ENCODE peak calls at places on chromosomes 11 and 22, in six cellular contexts. X is K562, V is colonic mucosa, O is pancreas, S is IMR-90, J is transverse colon. F is an unnamed sample.

GRCh38 chr11:76598426-76598839 is 72.1 kb downstream of the LRRC32 start:
- DNase-seq in X (peak), V (no peak), O (no peak), S (peak), J (no peak), F (peak)

GRCh38 chr22:20514658-20515406 is 7.4 kb downstream of the MED15 start:
- DNase-seq in X (no peak), V (no peak), O (no peak), S (peak), J (no peak), F (peak)

GRCh38 chr11:59776210-59777066 is 21.3 kb downstream of the STX3 start:
- DNase-seq in X (peak), V (peak), O (no peak), S (peak), J (no peak), F (peak)

GRCh38 chr11:134512061-134512460 is 100.0 kb upstream of the B3GAT1 start:
- DNase-seq in X (no peak), V (no peak), O (no peak), S (no peak), J (no peak), F (no peak)

GRCh38 chr11:35933572-35933925 is 10.3 kb upstream of the LDLRAD3 start:
- DNase-seq in X (no peak), V (no peak), O (no peak), S (no peak), J (no peak), F (no peak)

GRCh38 chr11:34263462-34264186 is 94.2 kb downstream of the ABTB2 start:
- DNase-seq in X (no peak), V (peak), O (peak), S (peak), J (peak), F (peak)

GRCh38 chr11:24872912-24873311 is 376.1 kb downstream of the LUZP2 start:
- DNase-seq in X (no peak), V (no peak), O (no peak), S (no peak), J (no peak), F (no peak)

GRCh38 chr11:38503876-38504275 is 1905.8 kb upstream of the RAG2 start:
- DNase-seq in X (no peak), V (no peak), O (no peak), S (no peak), J (no peak), F (no peak)

GRCh38 chr11:131413217-131413616 is 42.8 kb downstream of the NTM start:
- DNase-seq in X (no peak), V (no peak), O (no peak), S (no peak), J (no peak), F (no peak)

GRCh38 chr22:34973926-34974325 is 92.0 kb upstream of the ISX start:
- DNase-seq in X (no peak), V (no peak), O (no peak), S (no peak), J (no peak), F (peak)

GRCh38 chr11:26297179-26297970 is 34.6 kb upstream of the ANO3 start:
- DNase-seq in X (peak), V (no peak), O (no peak), S (peak), J (no peak), F (peak)

GRCh38 chr22:43510226-43511070 is 98.6 kb downstream of the MPPED1 start:
- DNase-seq in X (no peak), V (no peak), O (no peak), S (no peak), J (no peak), F (no peak)

GRCh38 chr11:45181595-45182550 is 35.4 kb downstream of the PRDM11 start:
- DNase-seq in X (no peak), V (no peak), O (no peak), S (no peak), J (no peak), F (no peak)

GRCh38 chr11:117197006-117197405 is 2.2 kb upstream of the TAGLN start:
- DNase-seq in X (no peak), V (no peak), O (no peak), S (no peak), J (no peak), F (no peak)

GRCh38 chr11:15942936-15943335 is 413.4 kb downstream of the SOX6 start:
- DNase-seq in X (no peak), V (no peak), O (no peak), S (no peak), J (no peak), F (no peak)

GRCh38 chr11:15940462-15941205 is 415.7 kb downstream of the SOX6 start:
- DNase-seq in X (no peak), V (no peak), O (no peak), S (no peak), J (no peak), F (no peak)

GRCh38 chr11:15938983-15939382 is 417.4 kb downstream of the SOX6 start:
- DNase-seq in X (no peak), V (no peak), O (no peak), S (no peak), J (no peak), F (no peak)

GRCh38 chr11:15942126-15942525 is 414.2 kb downstream of the SOX6 start:
- DNase-seq in X (no peak), V (no peak), O (no peak), S (no peak), J (no peak), F (no peak)

GRCh38 chr11:15941206-15941770 is 415.1 kb downstream of the SOX6 start:
- DNase-seq in X (peak), V (no peak), O (peak), S (no peak), J (no peak), F (peak)
- H3K27ac ChIP-seq in X (no peak), V (no peak), O (no peak), S (no peak), J (no peak), F (no peak)

GRCh38 chr11:11252403-11252802 is 100.6 kb downstream of the CSNK2A3 start:
- DNase-seq in X (no peak), V (no peak), O (no peak), S (no peak), J (no peak), F (no peak)
- H3K27ac ChIP-seq in X (no peak), V (no peak), O (no peak), S (no peak), J (no peak), F (no peak)

DNA sequence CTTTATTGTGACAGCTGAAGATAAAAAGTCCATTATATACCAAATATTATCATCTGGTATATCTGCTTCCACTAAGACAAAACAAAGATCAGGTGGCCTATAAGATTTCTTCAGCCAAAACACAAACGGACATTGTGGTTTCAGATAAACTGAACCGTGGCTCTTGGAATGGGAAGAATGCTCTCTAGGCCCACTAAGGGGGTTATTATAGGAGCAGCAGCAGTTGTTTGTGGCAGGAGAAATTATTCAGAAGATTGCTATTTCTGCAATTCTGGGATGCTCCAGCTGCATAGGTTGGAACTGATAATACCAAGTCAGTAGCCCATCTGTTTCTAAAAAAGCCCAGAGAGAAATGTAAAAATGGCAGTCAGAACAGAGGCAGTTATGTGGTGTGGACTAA is 145.3 kb downstream of the NCAM1 start:
- DNase-seq in X (no peak), V (no peak), O (no peak), S (peak), J (no peak), F (peak)
- H3K27ac ChIP-seq in X (no peak), V (no peak), O (no peak), S (no peak), J (no peak), F (no peak)

GRCh38 chr22:48651036-48651890 is 1176.4 kb downstream of the BRD1 start:
- DNase-seq in X (no peak), V (no peak), O (no peak), S (no peak), J (no peak), F (no peak)
- H3K27ac ChIP-seq in X (no peak), V (no peak), O (no peak), S (no peak), J (no peak), F (no peak)

F was measured in astrocyte.